ENCODE peak calls at places on chromosome 13, in six cellular contexts. W is NCI-H524 treated with DMSO at 0.1 percent for 48 hours; N is ACHN; S is activated CD4-positive, alpha-beta T cell treated with anti-CD3 and anti-CD28 coated beads, Interleukin-2, amount 10 ng/mL, durations not matched to agents 7 days and 5 days; P is kidney; Q is neural crest cell. O is an unnamed sample.

GRCh38 chr13:76803831-76804230 is 82.4 kb downstream of the KCTD12 start:
- DNase-seq in W (no peak), N (no peak), S (no peak), P (no peak), Q (no peak), O (no peak)

GRCh38 chr13:32940601-32941000 is 75.6 kb upstream of the KL start:
- DNase-seq in W (no peak), N (no peak), S (no peak), P (peak), Q (no peak), O (no peak)

GRCh38 chr13:46181799-46182490 is at the start of gene LCP1:
- DNase-seq in W (no peak), N (no peak), S (peak), P (no peak), Q (no peak), O (peak)

GRCh38 chr13:102443234-102443633 is 41.4 kb upstream of the FGF14 start:
- DNase-seq in W (peak), N (no peak), S (no peak), P (no peak), Q (no peak), O (no peak)

GRCh38 chr13:101846701-101847100 is 394.2 kb downstream of the ITGBL1 start:
- DNase-seq in W (no peak), N (no peak), S (no peak), P (no peak), Q (no peak), O (no peak)

GRCh38 chr13:51158923-51159322 is 47.8 kb upstream of the C13orf42 start:
- DNase-seq in W (no peak), N (no peak), S (no peak), P (no peak), Q (no peak), O (no peak)

GRCh38 chr13:28761586-28761985 is 42.8 kb upstream of the SLC46A3 start:
- DNase-seq in W (no peak), N (no peak), S (no peak), P (no peak), Q (no peak), O (no peak)

GRCh38 chr13:76723551-76724232 is 162.5 kb downstream of the KCTD12 start:
- DNase-seq in W (no peak), N (peak), S (peak), P (no peak), Q (no peak), O (no peak)

GRCh38 chr13:52130641-52131040 is 1.8 kb upstream of the NEK5 start:
- DNase-seq in W (no peak), N (no peak), S (no peak), P (no peak), Q (no peak), O (no peak)

GRCh38 chr13:28001049-28001448 is 12.6 kb upstream of the URAD start:
- DNase-seq in W (no peak), N (no peak), S (no peak), P (no peak), Q (no peak), O (no peak)

GRCh38 chr13:44109986-44110640 is 230.4 kb downstream of the LACC1 start:
- DNase-seq in W (no peak), N (peak), S (no peak), P (no peak), Q (no peak), O (no peak)

GRCh38 chr13:25981060-25981459 is 70.8 kb downstream of the SHISA2 start:
- DNase-seq in W (no peak), N (no peak), S (no peak), P (no peak), Q (no peak), O (no peak)

GRCh38 chr13:110108348-110109139 is 198.4 kb downstream of the COL4A1 start:
- DNase-seq in W (no peak), N (peak), S (no peak), P (no peak), Q (peak), O (peak)

GRCh38 chr13:41224113-41225110 is 30.0 kb upstream of the KBTBD7 start:
- DNase-seq in W (no peak), N (peak), S (no peak), P (no peak), Q (no peak), O (no peak)

GRCh38 chr13:34993470-34993869 is 51.4 kb downstream of the NBEA start:
- DNase-seq in W (no peak), N (no peak), S (no peak), P (no peak), Q (no peak), O (no peak)

O was measured in stomach.